ENCODE peak calls at places on chromosomes 5 and 9, in five cellular contexts. P is psoas muscle, V is endothelial cell, T is breast epithelium, M is progenitor cell of endocrine pancreas. R is an unnamed sample.

GRCh38 chr5:170353011-170353890 is 35.9 kb downstream of the KCNMB1 start:
- DNase-seq in P (no peak), V (no peak), T (no peak), M (no peak), R (no peak)

GRCh38 chr5:178590141-178590923 is at the start of gene COL23A1:
- DNase-seq in P (peak), V (peak), T (peak), M (peak), R (no peak)

GRCh38 chr9:99112750-99113417 is 8.0 kb downstream of the TGFBR1 start:
- DNase-seq in P (no peak), V (no peak), T (no peak), M (no peak), R (no peak)

GRCh38 chr9:114558027-114558675 is 29.4 kb upstream of the ATP6V1G1 start:
- DNase-seq in P (no peak), V (no peak), T (no peak), M (no peak), R (no peak)

GRCh38 chr9:127724012-127724411 is 8.1 kb downstream of the TTC16 start:
- DNase-seq in P (no peak), V (no peak), T (no peak), M (no peak), R (no peak)

GRCh38 chr9:132744881-132745761 is 74.9 kb downstream of the GTF3C4 start:
- DNase-seq in P (no peak), V (no peak), T (no peak), M (no peak), R (no peak)

GRCh38 chr5:139482050-139482889 is at the start of gene STING1:
- DNase-seq in P (peak), V (no peak), T (peak), M (no peak), R (peak)

GRCh38 chr5:2410451-2410850 is 341.0 kb downstream of the IRX2 start:
- DNase-seq in P (no peak), V (no peak), T (no peak), M (no peak), R (no peak)

GRCh38 chr9:25724424-25724823 is 46.2 kb upstream of the TUSC1 start:
- DNase-seq in P (no peak), V (no peak), T (no peak), M (no peak), R (no peak)

GRCh38 chr5:138655530-138656245 is 80.5 kb upstream of the HSPA9 start:
- DNase-seq in P (no peak), V (no peak), T (peak), M (no peak), R (no peak)

GRCh38 chr9:131361202-131361833 is 32.6 kb upstream of the PRRC2B start:
- DNase-seq in P (no peak), V (no peak), T (no peak), M (no peak), R (no peak)

GRCh38 chr9:35645736-35646582 is 4.8 kb downstream of the SIT1 start:
- DNase-seq in P (no peak), V (peak), T (peak), M (peak), R (no peak)
- TF ChIP-seq CTCF in P (no peak), V (no peak), T (no peak), M (peak), R (no peak)

GRCh38 chr9:16278420-16278999 is 592.0 kb downstream of the BNC2 start:
- DNase-seq in P (no peak), V (no peak), T (no peak), M (no peak), R (no peak)
- TF ChIP-seq CTCF in P (no peak), V (no peak), T (no peak), M (no peak), R (no peak)

GRCh38 chr5:176414704-176415103 is 1.6 kb downstream of the CLTB start:
- DNase-seq in P (no peak), V (no peak), T (no peak), M (no peak), R (no peak)

GRCh38 chr5:176415240-176416122 is 858 bp downstream of the CLTB start:
- DNase-seq in P (peak), V (peak), T (peak), M (no peak), R (no peak)

GRCh38 chr5:176418251-176418650 is 1.9 kb upstream of the CLTB start:
- DNase-seq in P (no peak), V (no peak), T (no peak), M (no peak), R (no peak)

GRCh38 chr5:176416965-176417364 is 626 bp upstream of the CLTB start:
- DNase-seq in P (no peak), V (no peak), T (no peak), M (no peak), R (no peak)

DNA sequence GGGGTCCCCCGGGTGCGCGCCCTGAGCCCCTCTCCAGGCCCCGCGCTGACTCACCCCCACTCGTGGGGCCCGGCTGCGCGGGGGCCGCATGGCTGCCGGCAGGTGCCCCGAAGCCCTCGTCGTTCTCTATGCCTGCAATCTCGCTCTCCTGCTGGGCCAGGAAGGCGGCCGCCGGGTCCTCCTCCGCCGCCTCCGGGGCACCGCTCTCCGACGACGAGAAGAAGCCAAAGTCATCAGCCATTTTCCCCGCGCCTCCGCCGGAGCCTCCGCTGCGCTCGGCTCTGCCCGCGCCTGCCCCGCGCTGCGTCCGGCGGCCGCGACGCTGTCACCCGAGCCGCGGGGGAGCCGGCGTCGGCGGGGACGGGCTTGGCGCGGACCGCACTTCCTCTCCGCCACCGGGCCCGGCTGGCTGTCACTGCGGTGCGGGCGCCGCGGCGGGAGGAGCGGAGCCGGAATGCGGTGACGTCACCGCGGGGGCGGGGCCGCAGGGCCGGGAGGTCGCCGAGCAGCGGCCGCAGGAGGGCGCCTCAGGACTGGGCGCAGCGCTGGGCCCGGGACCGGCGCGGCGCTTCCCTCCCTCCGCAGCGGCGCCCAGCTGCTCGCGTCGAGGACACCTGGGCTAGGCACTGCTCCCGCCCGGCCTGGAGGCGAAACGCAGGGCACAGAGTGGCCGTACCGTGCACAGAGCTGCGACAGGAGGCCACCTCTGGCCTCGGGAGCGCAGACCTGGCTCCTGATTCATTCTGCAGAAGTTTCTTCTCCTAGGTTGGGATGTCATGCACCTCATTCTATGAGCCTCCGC is at the start of gene CLTB:
- DNase-seq in P (peak), V (peak), T (peak), M (peak), R (peak)
- TF ChIP-seq CTCF in P (peak), V (peak), T (peak), M (peak), R (peak)

GRCh38 chr9:81791076-81791475 is 101.7 kb upstream of the TLE1 start:
- DNase-seq in P (no peak), V (no peak), T (no peak), M (no peak), R (no peak)

GRCh38 chr9:81789751-81790150 is 100.4 kb upstream of the TLE1 start:
- DNase-seq in P (no peak), V (no peak), T (no peak), M (no peak), R (no peak)

GRCh38 chr9:81782313-81782712 is 93.0 kb upstream of the TLE1 start:
- DNase-seq in P (no peak), V (no peak), T (no peak), M (no peak), R (no peak)

GRCh38 chr9:81787747-81788632 is 98.6 kb upstream of the TLE1 start:
- DNase-seq in P (peak), V (no peak), T (no peak), M (no peak), R (peak)
- TF ChIP-seq CTCF in P (no peak), V (no peak), T (no peak), M (no peak), R (no peak)

DNA sequence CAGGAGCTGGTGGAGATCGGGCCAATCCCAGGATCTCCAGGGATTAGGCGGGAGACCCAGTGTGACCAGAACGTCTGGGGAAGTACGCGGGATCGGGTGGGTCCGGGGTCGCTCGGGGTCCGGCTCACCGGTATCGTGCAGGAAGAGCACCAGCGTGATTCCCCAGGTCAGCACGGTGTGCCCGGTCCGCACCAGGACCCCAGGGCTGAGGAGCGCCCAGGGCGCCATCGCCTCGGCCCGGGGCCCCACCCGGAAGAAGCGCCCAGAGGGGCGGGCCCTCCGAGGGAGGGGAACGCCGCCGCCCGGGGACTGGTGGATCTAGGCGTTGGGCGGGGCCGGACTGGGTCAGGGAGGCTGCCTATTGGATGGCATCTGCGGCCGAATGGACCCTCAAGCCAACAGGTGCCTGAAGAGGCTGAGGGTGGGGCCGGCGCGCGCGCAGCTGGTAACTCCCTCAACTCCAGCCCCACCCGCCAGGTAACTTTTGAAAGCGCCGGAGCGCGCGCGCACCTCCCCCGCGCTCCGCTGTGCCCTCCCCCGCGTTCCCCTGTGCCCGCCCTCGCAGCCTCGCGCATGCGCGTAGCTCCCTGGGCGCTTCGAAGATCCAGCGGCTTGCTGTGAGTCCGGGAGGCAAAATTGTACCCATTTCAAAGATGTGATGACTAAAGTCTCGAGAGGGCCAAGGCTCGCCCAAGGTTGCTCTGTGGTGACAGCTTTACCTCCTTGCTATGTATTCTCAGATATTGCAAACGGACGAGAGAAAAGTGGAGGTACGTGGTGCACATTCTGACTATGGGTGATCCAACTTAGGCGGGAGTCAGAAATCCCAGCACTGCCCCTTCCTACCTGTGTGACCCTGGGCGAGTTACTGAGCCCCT is at the start of gene ZDHHC12:
- DNase-seq in P (peak), V (peak), T (peak), M (peak), R (peak)
- TF ChIP-seq CTCF in P (no peak), V (no peak), T (no peak), M (no peak), R (no peak)

DNA sequence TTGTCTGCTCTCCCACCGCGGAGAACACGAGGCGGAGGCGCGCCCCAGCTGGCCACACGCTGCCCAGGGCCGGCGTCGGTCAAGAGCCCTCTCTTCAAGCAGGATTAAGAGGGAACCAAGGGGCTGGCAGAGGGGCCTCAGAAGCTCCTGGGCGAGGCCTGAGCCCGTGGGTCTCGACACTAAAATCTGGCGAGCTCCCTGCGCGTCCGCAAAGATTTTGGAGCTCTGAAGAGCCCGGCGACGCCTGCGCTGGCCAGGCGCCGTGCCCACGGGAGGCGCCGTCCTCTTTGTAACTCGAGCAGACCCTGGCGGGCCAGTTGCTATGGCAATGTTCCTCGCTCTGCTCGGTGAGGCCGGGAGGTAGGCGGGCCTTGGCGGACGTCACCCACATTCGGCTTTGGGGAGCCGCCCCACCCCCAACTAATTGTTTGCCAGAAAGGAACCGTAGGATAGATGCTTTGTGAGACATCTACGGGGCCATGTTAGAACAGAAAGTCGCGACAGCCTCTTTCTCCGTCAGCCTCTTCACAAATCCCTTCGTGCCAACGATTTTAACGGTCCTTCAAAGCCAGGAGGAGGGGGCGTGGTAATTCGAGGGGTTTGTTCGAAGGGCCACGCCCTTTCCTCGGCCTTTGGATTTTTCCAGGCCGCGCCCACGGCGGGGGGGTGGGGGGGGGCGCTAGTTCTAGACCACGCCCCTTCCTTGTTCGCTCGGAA is 735 bp upstream of the CNOT8 start:
- DNase-seq in P (peak), V (peak), T (peak), M (peak), R (peak)
- TF ChIP-seq CTCF in P (peak), V (no peak), T (no peak), M (no peak), R (no peak)

DNA sequence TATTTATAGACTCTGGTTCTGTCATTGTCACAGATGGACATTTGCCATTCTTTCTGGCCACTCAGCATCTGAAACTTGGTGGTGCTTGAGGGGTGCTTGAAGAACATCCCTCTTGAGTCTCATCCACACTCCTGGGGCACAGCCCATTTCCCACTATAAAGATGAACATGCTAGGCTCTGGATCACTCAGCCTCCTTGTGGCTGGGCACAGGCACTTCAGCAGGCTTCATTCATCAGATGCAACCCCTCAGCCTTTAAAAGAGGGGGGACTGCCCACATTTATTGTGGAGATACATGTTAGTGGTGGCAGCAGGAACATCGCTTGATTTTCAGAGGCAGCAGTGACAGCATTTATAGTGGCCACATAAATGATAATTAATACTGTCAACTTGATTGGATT is 124.7 kb upstream of the NIPBL start:
- DNase-seq in P (no peak), V (no peak), T (no peak), M (no peak), R (no peak)
- TF ChIP-seq CTCF in P (no peak), V (no peak), T (no peak), M (peak), R (no peak)

DNA sequence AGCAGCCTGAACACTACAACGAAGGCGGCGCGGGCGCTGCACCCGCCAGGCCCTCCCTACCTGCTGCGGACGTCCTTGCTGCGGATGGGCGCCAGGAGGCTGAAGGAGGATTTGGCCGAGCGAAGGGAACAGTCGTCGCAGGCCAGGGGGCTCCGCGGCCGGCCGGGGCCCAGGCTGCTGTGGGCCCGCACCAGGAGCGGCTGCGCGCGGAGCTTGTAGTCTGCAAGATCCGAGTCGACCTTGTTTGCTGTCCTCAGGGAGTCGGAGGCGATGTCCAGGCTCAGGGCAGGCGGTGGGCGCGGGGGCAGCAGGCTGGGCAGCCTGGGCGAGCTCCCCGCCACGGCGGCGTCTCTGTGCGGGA is 1.1 kb downstream of the INPP5E start:
- DNase-seq in P (no peak), V (peak), T (no peak), M (no peak), R (no peak)
- TF ChIP-seq CTCF in P (no peak), V (no peak), T (no peak), M (no peak), R (no peak)

DNA sequence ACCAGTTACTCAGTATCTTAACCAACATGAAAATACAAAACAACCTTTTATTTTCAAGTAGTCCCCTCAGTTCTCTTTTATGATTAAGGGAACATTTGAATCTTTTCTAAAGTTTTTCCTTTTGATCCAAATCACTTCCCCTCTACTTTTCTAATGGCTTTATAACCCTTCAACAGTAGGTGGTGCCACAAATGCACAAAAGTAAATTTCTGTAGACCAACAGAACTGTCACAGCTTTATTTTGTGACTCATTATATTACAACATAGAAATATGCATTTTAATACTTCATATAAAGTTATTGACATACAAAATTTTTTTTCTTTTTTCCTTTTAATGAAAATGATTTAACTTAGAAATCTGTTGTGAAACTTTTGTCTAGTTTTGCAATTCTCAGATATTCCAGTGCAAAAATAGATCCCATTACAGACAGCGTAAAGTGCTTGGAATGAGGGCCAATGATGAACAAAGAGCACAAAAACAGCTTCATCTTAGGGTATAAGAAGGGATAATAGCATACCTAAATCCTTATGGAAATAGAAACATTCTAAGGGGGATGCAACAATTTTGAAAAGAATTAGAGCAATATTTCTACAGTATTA is 17.0 kb downstream of the NIPSNAP3B start:
- DNase-seq in P (no peak), V (no peak), T (no peak), M (no peak), R (no peak)
- TF ChIP-seq CTCF in P (peak), V (no peak), T (no peak), M (peak), R (no peak)

GRCh38 chr5:59661939-59662615 is 231.4 kb downstream of the PDE4D start:
- DNase-seq in P (no peak), V (no peak), T (no peak), M (no peak), R (no peak)

GRCh38 chr5:59661306-59661705 is 232.2 kb downstream of the PDE4D start:
- DNase-seq in P (no peak), V (no peak), T (no peak), M (no peak), R (no peak)

GRCh38 chr5:59665086-59665831 is 228.3 kb downstream of the PDE4D start:
- DNase-seq in P (no peak), V (no peak), T (no peak), M (no peak), R (no peak)

GRCh38 chr5:59660737-59661136 is 232.8 kb downstream of the PDE4D start:
- DNase-seq in P (no peak), V (no peak), T (no peak), M (no peak), R (no peak)

DNA sequence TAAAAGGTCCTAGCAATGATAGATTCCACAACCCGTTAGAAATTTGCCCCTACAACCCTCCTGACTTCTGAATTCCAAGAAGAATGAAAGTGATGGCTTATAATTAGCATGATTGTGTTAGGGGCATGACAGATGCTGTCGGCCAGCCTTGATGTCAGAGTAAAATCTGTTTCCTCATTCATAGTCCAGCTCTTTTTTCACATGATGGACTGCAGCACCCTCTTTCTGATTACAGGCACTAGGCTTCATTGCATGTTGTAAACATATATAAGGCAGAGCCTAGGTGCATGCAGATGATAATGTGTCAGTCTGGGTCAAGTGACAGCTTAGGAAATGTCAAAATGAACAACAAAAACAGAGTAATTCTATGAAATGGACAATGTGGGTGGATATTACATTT is 226.8 kb downstream of the PDE4D start:
- DNase-seq in P (no peak), V (no peak), T (no peak), M (no peak), R (no peak)
- TF ChIP-seq CTCF in P (peak), V (no peak), T (no peak), M (no peak), R (no peak)